ENCODE peak calls at places on chromosomes 7 and 10, in six cellular contexts. G is CD8-positive, alpha-beta T cell; Y is endodermal cell; B is Peyer's patch; Z is fibroblast of lung; M is heart right ventricle. F is an unnamed sample.

GRCh38 chr7:94176694-94177200 is 172.6 kb upstream of the BET1 start:
- DNase-seq in Y (no peak), B (no peak), Z (no peak), G (no peak), M (no peak), F (no peak)

GRCh38 chr10:30788307-30788706 is 158.8 kb upstream of the LYZL2 start:
- DNase-seq in Y (no peak), B (no peak), G (no peak), M (no peak), Z (peak; percentile 54), F (no peak)

GRCh38 chr7:34361663-34362250 is 296.3 kb upstream of the NPSR1 start:
- DNase-seq in M (no peak), B (no peak), G (no peak), Z (peak; percentile 7), Y (no peak), F (no peak)

GRCh38 chr7:112649560-112649959 is 140.6 kb downstream of the TMEM168 start:
- DNase-seq in Y (no peak), M (no peak), Z (no peak), G (no peak), B (no peak), F (no peak)

GRCh38 chr10:77004917-77005564 is 632.6 kb downstream of the KCNMA1 start:
- DNase-seq in M (no peak), G (no peak), B (no peak), Y (peak; percentile 73), Z (peak; percentile 52), F (no peak)

GRCh38 chr10:30437039-30437781 is 3.2 kb downstream of the MAP3K8 start:
- DNase-seq in Z (peak; percentile 87), G (peak; percentile 23), Y (no peak), B (no peak), M (no peak), F (no peak)

GRCh38 chr7:133512560-133512959 is 259.7 kb downstream of the EXOC4 start:
- DNase-seq in G (no peak), B (no peak), Z (peak; percentile 98), M (no peak), Y (no peak), F (no peak)

GRCh38 chr7:92720604-92721350 is 115.6 kb downstream of the CDK6 start:
- DNase-seq in M (no peak), B (no peak), G (no peak), Z (no peak), Y (no peak), F (no peak)

GRCh38 chr10:93386496-93387369 is 95.4 kb downstream of the MYOF start:
- DNase-seq in G (no peak), Z (no peak), Y (no peak), M (no peak), B (no peak), F (no peak)

DNA sequence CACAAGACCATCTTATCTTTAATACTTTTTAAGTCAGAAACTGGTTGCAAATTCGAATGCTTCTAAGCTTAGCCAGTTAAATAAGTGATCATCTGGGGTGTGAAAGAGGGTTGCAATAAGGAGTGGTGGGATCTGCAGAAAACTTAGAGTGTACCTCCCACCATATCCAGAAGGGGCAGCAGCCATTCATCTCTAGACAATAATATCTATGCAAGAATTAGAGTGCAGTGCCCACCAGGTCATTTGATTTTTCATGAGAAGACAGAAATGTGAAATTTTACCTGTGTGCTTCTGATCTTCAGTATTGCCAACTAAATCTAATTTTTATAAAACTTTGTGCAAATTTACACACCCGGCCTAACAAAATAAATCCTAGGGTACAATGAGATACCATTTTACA is 127.2 kb upstream of the SP4 start:
- DNase-seq in B (no peak), Z (no peak), G (no peak), Y (no peak), M (no peak), F (no peak)
- TF ChIP-seq CTCF in B (no peak), Z (peak; percentile 10), G (peak; percentile 42), Y (peak; percentile 66), M (no peak), F (no peak)

GRCh38 chr10:89536013-89536354 is 590 bp upstream of the SLC16A12 start:
- DNase-seq in Z (no peak), M (no peak), B (no peak), G (no peak), Y (no peak), F (no peak)

GRCh38 chr10:89537361-89537760 is 2.0 kb upstream of the SLC16A12 start:
- DNase-seq in M (no peak), B (no peak), Z (no peak), Y (no peak), G (no peak), F (no peak)

GRCh38 chr10:89534826-89535166 is 598 bp downstream of the SLC16A12 start:
- DNase-seq in Y (no peak), M (no peak), G (no peak), B (no peak), Z (no peak), F (no peak)

GRCh38 chr10:89532476-89532875 is 2.9 kb downstream of the SLC16A12 start:
- DNase-seq in G (no peak), Z (no peak), B (no peak), Y (no peak), M (no peak), F (no peak)

DNA sequence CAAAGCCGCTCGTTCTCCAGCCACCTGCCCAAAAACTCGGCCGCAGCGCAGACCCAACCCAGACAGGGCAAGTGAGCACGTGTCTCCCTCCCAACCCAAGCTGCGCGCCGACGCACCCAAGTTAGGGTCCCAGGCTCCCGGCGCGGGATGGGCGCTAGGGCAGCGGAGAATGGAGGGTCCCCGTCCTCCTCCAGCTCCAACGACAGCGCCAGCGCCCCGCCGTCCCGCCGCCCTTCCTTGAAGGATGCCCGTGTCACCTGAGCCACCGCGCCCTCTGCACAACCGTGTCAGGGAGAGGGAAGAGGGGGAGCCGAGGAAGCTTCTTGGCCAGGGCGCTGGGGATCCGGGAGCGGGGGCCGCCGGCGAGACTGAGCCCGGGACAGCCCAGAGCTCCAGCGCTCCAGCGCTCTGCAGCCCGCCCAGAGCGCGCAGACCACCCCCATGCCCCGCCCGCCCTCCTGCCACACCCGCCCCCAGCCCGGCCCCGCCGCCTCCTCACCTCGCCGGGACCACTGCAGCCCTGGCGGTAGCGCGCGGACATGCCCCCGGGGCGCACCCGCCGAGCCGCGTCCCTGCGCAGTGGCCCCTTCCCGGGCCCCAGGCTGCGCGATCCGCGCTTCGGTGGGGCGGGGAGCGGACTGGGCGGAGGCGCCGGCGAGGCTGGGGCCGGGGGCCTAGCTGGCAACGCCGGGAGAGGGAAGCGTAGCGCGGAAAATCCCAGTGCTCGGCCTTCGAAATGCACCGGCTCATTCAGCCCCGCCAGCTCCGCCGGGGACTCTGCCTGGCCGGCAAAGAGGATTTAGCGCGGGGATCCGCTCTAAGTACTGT is at the start of gene SLC16A12:
- DNase-seq in M (peak; percentile 40), B (no peak), G (no peak), Y (peak; percentile 90), Z (peak; percentile 29), F (no peak)
- TF ChIP-seq CTCF in M (no peak), B (no peak), G (no peak), Y (peak; percentile 74), Z (no peak), F (no peak)

GRCh38 chr7:39609462-39610149 is 13.8 kb upstream of the RALA start:
- DNase-seq in Y (peak; percentile 80), G (no peak), Z (no peak), B (no peak), M (peak; percentile 33), F (peak; percentile 25)
- TF ChIP-seq CTCF in Y (peak; percentile 64), G (no peak), Z (no peak), B (no peak), M (no peak), F (no peak)

DNA sequence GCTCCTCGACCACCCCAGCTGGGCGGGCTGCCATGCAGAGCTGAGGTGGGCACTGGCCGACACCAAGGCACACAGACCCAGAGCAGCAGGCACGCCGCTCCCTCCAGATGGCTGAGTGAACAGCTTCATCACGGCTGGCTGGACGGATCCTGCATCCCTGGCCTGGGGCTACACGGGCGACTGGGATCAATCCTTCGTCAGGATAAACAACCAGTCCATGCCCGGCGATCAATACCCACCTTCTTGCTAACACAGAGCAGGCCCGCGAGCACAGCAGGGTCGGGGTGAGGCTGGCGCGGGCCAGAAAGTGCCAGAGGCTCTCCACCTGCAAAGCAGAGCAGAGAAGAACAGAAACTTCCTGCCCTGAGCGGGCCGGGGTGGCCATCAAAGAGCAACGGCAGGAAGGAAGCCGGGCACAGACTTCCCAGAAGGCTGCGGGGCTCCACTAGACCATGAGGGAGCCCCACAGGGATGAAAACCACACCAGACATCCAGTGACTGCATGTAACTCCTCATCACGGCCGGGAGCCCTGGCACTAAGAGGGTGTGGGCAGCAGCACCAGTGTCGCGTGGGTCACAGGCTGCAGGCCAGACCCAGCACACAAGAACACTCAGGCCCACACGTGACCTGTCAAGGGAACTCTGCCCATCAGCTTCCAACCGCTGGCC is 166.4 kb downstream of the MAD1L1 start:
- DNase-seq in B (peak; percentile 74), M (no peak), Z (no peak), Y (no peak), G (peak; percentile 60), F (peak; percentile 48)
- TF ChIP-seq CTCF in B (no peak), M (no peak), Z (no peak), Y (no peak), G (no peak), F (no peak)

GRCh38 chr10:84063440-84063839 is 75.9 kb upstream of the GHITM start:
- DNase-seq in G (no peak), Y (no peak), M (no peak), Z (no peak), B (no peak), F (no peak)

GRCh38 chr10:84054743-84055142 is 84.6 kb upstream of the GHITM start:
- DNase-seq in Z (no peak), M (no peak), G (no peak), B (no peak), Y (peak; percentile 66), F (no peak)

DNA sequence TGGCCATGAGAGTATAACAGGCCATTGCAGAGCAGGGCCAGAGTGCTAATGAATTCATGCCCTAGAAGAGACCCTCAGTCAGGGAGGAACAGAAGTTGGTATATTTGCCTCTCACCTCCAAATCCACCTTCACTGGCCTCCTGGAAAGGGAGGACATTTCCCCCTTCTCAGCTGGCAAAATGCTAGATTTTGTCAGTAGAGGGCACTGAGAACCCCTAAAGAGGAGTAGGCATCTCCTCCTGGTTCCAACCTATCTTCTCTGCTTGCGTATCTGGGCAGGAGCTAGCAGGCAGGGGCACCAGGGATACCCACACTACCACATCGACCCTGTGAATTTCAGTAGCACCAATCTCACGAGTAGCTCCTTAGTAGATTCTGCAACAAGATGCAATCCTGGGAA is 79.8 kb upstream of the GHITM start:
- DNase-seq in Z (no peak), G (no peak), M (no peak), B (no peak), Y (no peak), F (no peak)
- TF ChIP-seq CTCF in Z (no peak), G (no peak), M (no peak), B (no peak), Y (peak; percentile 55), F (no peak)

DNA sequence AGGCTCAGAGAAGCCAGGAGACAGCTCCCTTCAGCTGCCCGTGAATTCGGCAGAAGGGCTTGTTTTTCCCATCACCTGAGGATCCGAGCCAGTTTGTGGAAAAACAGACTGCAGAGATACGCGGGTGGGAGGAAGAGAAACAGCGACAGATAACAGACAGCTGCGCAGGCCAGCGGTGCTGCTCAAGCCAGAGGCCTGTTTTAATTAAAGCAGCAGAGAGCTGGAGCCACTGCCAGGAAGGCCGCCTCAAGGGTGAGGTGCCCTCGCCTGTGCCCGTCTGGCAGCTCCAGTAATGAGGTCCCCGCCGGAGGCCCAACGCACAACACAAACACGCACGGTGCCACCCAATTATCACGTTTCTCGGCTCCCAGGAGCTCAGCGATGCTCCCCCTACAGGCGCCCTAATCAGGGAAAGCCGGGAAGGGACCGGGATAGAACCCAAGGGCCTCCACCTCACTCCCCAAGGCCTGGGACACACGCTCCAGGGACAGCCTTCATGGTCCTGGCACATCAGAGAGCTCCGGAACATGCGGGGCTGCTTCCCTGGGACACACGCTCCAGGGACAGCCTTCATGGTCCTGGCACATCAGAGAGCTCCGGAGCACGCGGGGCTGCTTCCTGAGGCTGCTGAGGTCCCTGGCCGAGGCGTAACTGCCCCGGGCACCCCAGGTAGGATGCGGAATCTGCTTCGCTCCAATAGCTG is 60.6 kb upstream of the DNAAF5 start:
- DNase-seq in Z (no peak), Y (peak; percentile 81), M (peak; percentile 70), B (no peak), G (no peak), F (no peak)
- TF ChIP-seq CTCF in Z (peak; percentile 35), Y (peak; percentile 68), M (peak; percentile 33), B (no peak), G (no peak), F (no peak)

F was measured in activated B cell treated with CpG ODN at 0.5 μM for 24 hours.